ENCODE peak calls at places on chromosomes 11 and 22, in ten cellular contexts. One of them, this sample, is unnamed.

GRCh38 chr11:103359221-103359620 is 250.0 kb downstream of the DYNC2H1 start:
- DNase-seq in brain pericyte: no peak
- DNase-seq in fibroblast of the aortic adventitia: no peak
- DNase-seq in iPS DF 19.7: no peak
- DNase-seq in naive thymus-derived CD4-positive, alpha-beta T cell: no peak
- DNase-seq in stimulated activated CD4-positive, alpha-beta T cell treated with anti-CD3 and anti-CD28 coated beads, Interleukin-4, amount 100 ng/mL, for 48 hours: no peak
- DNase-seq in body of pancreas: no peak
- DNase-seq in SHP77: no peak
- DNase-seq in AML-193: no peak
- DNase-seq in activated CD8-positive, alpha-beta memory T cell treated with anti-CD3 and anti-CD28 coated beads, Interleukin-2, amount 50 U/mL, for 4 hours: no peak
- DNase-seq in this sample: no peak

GRCh38 chr22:49276567-49276966 is 551.1 kb downstream of the BRD1 start:
- DNase-seq in brain pericyte: no peak
- DNase-seq in fibroblast of the aortic adventitia: no peak
- DNase-seq in iPS DF 19.7: no peak
- DNase-seq in naive thymus-derived CD4-positive, alpha-beta T cell: no peak
- DNase-seq in stimulated activated CD4-positive, alpha-beta T cell treated with anti-CD3 and anti-CD28 coated beads, Interleukin-4, amount 100 ng/mL, for 48 hours: no peak
- DNase-seq in body of pancreas: no peak
- DNase-seq in SHP77: peak; percentile 28
- DNase-seq in AML-193: no peak
- DNase-seq in activated CD8-positive, alpha-beta memory T cell treated with anti-CD3 and anti-CD28 coated beads, Interleukin-2, amount 50 U/mL, for 4 hours: no peak
- DNase-seq in this sample: no peak

GRCh38 chr11:116457336-116458007 is 315.3 kb downstream of the BUD13 start:
- DNase-seq in brain pericyte: no peak
- DNase-seq in fibroblast of the aortic adventitia: no peak
- DNase-seq in iPS DF 19.7: no peak
- DNase-seq in naive thymus-derived CD4-positive, alpha-beta T cell: no peak
- DNase-seq in stimulated activated CD4-positive, alpha-beta T cell treated with anti-CD3 and anti-CD28 coated beads, Interleukin-4, amount 100 ng/mL, for 48 hours: no peak
- DNase-seq in body of pancreas: no peak
- DNase-seq in SHP77: no peak
- DNase-seq in AML-193: no peak
- DNase-seq in activated CD8-positive, alpha-beta memory T cell treated with anti-CD3 and anti-CD28 coated beads, Interleukin-2, amount 50 U/mL, for 4 hours: no peak
- DNase-seq in this sample: no peak

GRCh38 chr11:63491614-63492372 is 826 bp upstream of the PLAAT5 start:
- DNase-seq in brain pericyte: no peak
- DNase-seq in fibroblast of the aortic adventitia: peak; percentile 90
- DNase-seq in iPS DF 19.7: no peak
- DNase-seq in naive thymus-derived CD4-positive, alpha-beta T cell: peak; percentile 9
- DNase-seq in stimulated activated CD4-positive, alpha-beta T cell treated with anti-CD3 and anti-CD28 coated beads, Interleukin-4, amount 100 ng/mL, for 48 hours: no peak
- DNase-seq in body of pancreas: peak; percentile 43
- DNase-seq in SHP77: no peak
- DNase-seq in AML-193: no peak
- DNase-seq in activated CD8-positive, alpha-beta memory T cell treated with anti-CD3 and anti-CD28 coated beads, Interleukin-2, amount 50 U/mL, for 4 hours: no peak
- DNase-seq in this sample: no peak

GRCh38 chr22:22855617-22856308 is 31.9 kb upstream of the IGLL5 start:
- DNase-seq in brain pericyte: no peak
- DNase-seq in fibroblast of the aortic adventitia: no peak
- DNase-seq in iPS DF 19.7: no peak
- DNase-seq in naive thymus-derived CD4-positive, alpha-beta T cell: no peak
- DNase-seq in stimulated activated CD4-positive, alpha-beta T cell treated with anti-CD3 and anti-CD28 coated beads, Interleukin-4, amount 100 ng/mL, for 48 hours: no peak
- DNase-seq in body of pancreas: no peak
- DNase-seq in SHP77: no peak
- DNase-seq in AML-193: no peak
- DNase-seq in activated CD8-positive, alpha-beta memory T cell treated with anti-CD3 and anti-CD28 coated beads, Interleukin-2, amount 50 U/mL, for 4 hours: peak; percentile 31
- DNase-seq in this sample: no peak

GRCh38 chr11:63532799-63533475 is 3.7 kb upstream of the PLAAT4 start:
- DNase-seq in brain pericyte: no peak
- DNase-seq in fibroblast of the aortic adventitia: no peak
- DNase-seq in iPS DF 19.7: no peak
- DNase-seq in naive thymus-derived CD4-positive, alpha-beta T cell: no peak
- DNase-seq in stimulated activated CD4-positive, alpha-beta T cell treated with anti-CD3 and anti-CD28 coated beads, Interleukin-4, amount 100 ng/mL, for 48 hours: no peak
- DNase-seq in body of pancreas: no peak
- DNase-seq in SHP77: no peak
- DNase-seq in AML-193: no peak
- DNase-seq in activated CD8-positive, alpha-beta memory T cell treated with anti-CD3 and anti-CD28 coated beads, Interleukin-2, amount 50 U/mL, for 4 hours: no peak
- DNase-seq in this sample: no peak

GRCh38 chr11:129695543-129696308 is 119.9 kb upstream of the TMEM45B start:
- DNase-seq in brain pericyte: no peak
- DNase-seq in fibroblast of the aortic adventitia: peak; percentile 16
- DNase-seq in iPS DF 19.7: no peak
- DNase-seq in naive thymus-derived CD4-positive, alpha-beta T cell: peak; percentile 48
- DNase-seq in stimulated activated CD4-positive, alpha-beta T cell treated with anti-CD3 and anti-CD28 coated beads, Interleukin-4, amount 100 ng/mL, for 48 hours: peak; percentile 65
- DNase-seq in body of pancreas: peak; percentile 77
- DNase-seq in SHP77: peak; percentile 46
- DNase-seq in AML-193: peak; percentile 24
- DNase-seq in activated CD8-positive, alpha-beta memory T cell treated with anti-CD3 and anti-CD28 coated beads, Interleukin-2, amount 50 U/mL, for 4 hours: peak; percentile 72
- DNase-seq in this sample: peak; percentile 56

GRCh38 chr11:1059759-1060158 is 14.9 kb upstream of the MUC2 start:
- DNase-seq in brain pericyte: no peak
- DNase-seq in fibroblast of the aortic adventitia: no peak
- DNase-seq in iPS DF 19.7: no peak
- DNase-seq in naive thymus-derived CD4-positive, alpha-beta T cell: no peak
- DNase-seq in stimulated activated CD4-positive, alpha-beta T cell treated with anti-CD3 and anti-CD28 coated beads, Interleukin-4, amount 100 ng/mL, for 48 hours: no peak
- DNase-seq in body of pancreas: no peak
- DNase-seq in SHP77: no peak
- DNase-seq in AML-193: no peak
- DNase-seq in activated CD8-positive, alpha-beta memory T cell treated with anti-CD3 and anti-CD28 coated beads, Interleukin-2, amount 50 U/mL, for 4 hours: no peak
- DNase-seq in this sample: no peak

GRCh38 chr22:46454910-46455269 is 82.5 kb downstream of the CELSR1 start:
- DNase-seq in brain pericyte: no peak
- DNase-seq in fibroblast of the aortic adventitia: no peak
- DNase-seq in iPS DF 19.7: no peak
- DNase-seq in naive thymus-derived CD4-positive, alpha-beta T cell: no peak
- DNase-seq in stimulated activated CD4-positive, alpha-beta T cell treated with anti-CD3 and anti-CD28 coated beads, Interleukin-4, amount 100 ng/mL, for 48 hours: no peak
- DNase-seq in body of pancreas: no peak
- DNase-seq in SHP77: no peak
- DNase-seq in AML-193: no peak
- DNase-seq in activated CD8-positive, alpha-beta memory T cell treated with anti-CD3 and anti-CD28 coated beads, Interleukin-2, amount 50 U/mL, for 4 hours: no peak
- DNase-seq in this sample: no peak

GRCh38 chr11:61602775-61603569 is 22.1 kb upstream of the SYT7 start:
- DNase-seq in brain pericyte: no peak
- DNase-seq in fibroblast of the aortic adventitia: peak; percentile 98
- DNase-seq in iPS DF 19.7: no peak
- DNase-seq in naive thymus-derived CD4-positive, alpha-beta T cell: no peak
- DNase-seq in stimulated activated CD4-positive, alpha-beta T cell treated with anti-CD3 and anti-CD28 coated beads, Interleukin-4, amount 100 ng/mL, for 48 hours: no peak
- DNase-seq in body of pancreas: peak; percentile 76
- DNase-seq in SHP77: peak; percentile 68
- DNase-seq in AML-193: no peak
- DNase-seq in activated CD8-positive, alpha-beta memory T cell treated with anti-CD3 and anti-CD28 coated beads, Interleukin-2, amount 50 U/mL, for 4 hours: no peak
- DNase-seq in this sample: no peak

GRCh38 chr11:47941907-47942558 is 38.3 kb upstream of the PTPRJ start:
- DNase-seq in brain pericyte: no peak
- DNase-seq in fibroblast of the aortic adventitia: no peak
- DNase-seq in iPS DF 19.7: no peak
- DNase-seq in naive thymus-derived CD4-positive, alpha-beta T cell: no peak
- DNase-seq in stimulated activated CD4-positive, alpha-beta T cell treated with anti-CD3 and anti-CD28 coated beads, Interleukin-4, amount 100 ng/mL, for 48 hours: no peak
- DNase-seq in body of pancreas: no peak
- DNase-seq in SHP77: no peak
- DNase-seq in AML-193: peak; percentile 38
- DNase-seq in activated CD8-positive, alpha-beta memory T cell treated with anti-CD3 and anti-CD28 coated beads, Interleukin-2, amount 50 U/mL, for 4 hours: no peak
- DNase-seq in this sample: no peak

GRCh38 chr11:31926816-31927528 is 115.8 kb upstream of the PAX6 start:
- DNase-seq in brain pericyte: no peak
- DNase-seq in fibroblast of the aortic adventitia: no peak
- DNase-seq in iPS DF 19.7: no peak
- DNase-seq in naive thymus-derived CD4-positive, alpha-beta T cell: no peak
- DNase-seq in stimulated activated CD4-positive, alpha-beta T cell treated with anti-CD3 and anti-CD28 coated beads, Interleukin-4, amount 100 ng/mL, for 48 hours: no peak
- DNase-seq in body of pancreas: no peak
- DNase-seq in SHP77: no peak
- DNase-seq in AML-193: no peak
- DNase-seq in activated CD8-positive, alpha-beta memory T cell treated with anti-CD3 and anti-CD28 coated beads, Interleukin-2, amount 50 U/mL, for 4 hours: no peak
- DNase-seq in this sample: no peak

GRCh38 chr11:46693597-46694012 is 6.8 kb downstream of the ARHGAP1 start:
- DNase-seq in brain pericyte: no peak
- DNase-seq in fibroblast of the aortic adventitia: peak; percentile 75
- DNase-seq in iPS DF 19.7: no peak
- DNase-seq in naive thymus-derived CD4-positive, alpha-beta T cell: no peak
- DNase-seq in stimulated activated CD4-positive, alpha-beta T cell treated with anti-CD3 and anti-CD28 coated beads, Interleukin-4, amount 100 ng/mL, for 48 hours: no peak
- DNase-seq in body of pancreas: no peak
- DNase-seq in SHP77: no peak
- DNase-seq in AML-193: no peak
- DNase-seq in activated CD8-positive, alpha-beta memory T cell treated with anti-CD3 and anti-CD28 coated beads, Interleukin-2, amount 50 U/mL, for 4 hours: no peak
- DNase-seq in this sample: no peak

GRCh38 chr11:70544774-70545625 is 146.7 kb downstream of the CTTN start:
- DNase-seq in brain pericyte: no peak
- DNase-seq in fibroblast of the aortic adventitia: no peak
- DNase-seq in iPS DF 19.7: no peak
- DNase-seq in naive thymus-derived CD4-positive, alpha-beta T cell: no peak
- DNase-seq in stimulated activated CD4-positive, alpha-beta T cell treated with anti-CD3 and anti-CD28 coated beads, Interleukin-4, amount 100 ng/mL, for 48 hours: no peak
- DNase-seq in body of pancreas: no peak
- DNase-seq in SHP77: no peak
- DNase-seq in AML-193: no peak
- DNase-seq in activated CD8-positive, alpha-beta memory T cell treated with anti-CD3 and anti-CD28 coated beads, Interleukin-2, amount 50 U/mL, for 4 hours: no peak
- DNase-seq in this sample: no peak

GRCh38 chr11:10522921-10523320 is 18.1 kb downstream of the RNF141 start:
- DNase-seq in brain pericyte: no peak
- DNase-seq in fibroblast of the aortic adventitia: peak; percentile 13
- DNase-seq in iPS DF 19.7: no peak
- DNase-seq in naive thymus-derived CD4-positive, alpha-beta T cell: no peak
- DNase-seq in stimulated activated CD4-positive, alpha-beta T cell treated with anti-CD3 and anti-CD28 coated beads, Interleukin-4, amount 100 ng/mL, for 48 hours: no peak
- DNase-seq in body of pancreas: no peak
- DNase-seq in SHP77: no peak
- DNase-seq in AML-193: no peak
- DNase-seq in activated CD8-positive, alpha-beta memory T cell treated with anti-CD3 and anti-CD28 coated beads, Interleukin-2, amount 50 U/mL, for 4 hours: no peak
- DNase-seq in this sample: no peak

GRCh38 chr11:59221438-59221837 is 8.7 kb upstream of the MPEG1 start:
- DNase-seq in brain pericyte: no peak
- DNase-seq in fibroblast of the aortic adventitia: peak; percentile 70
- DNase-seq in iPS DF 19.7: no peak
- DNase-seq in naive thymus-derived CD4-positive, alpha-beta T cell: no peak
- DNase-seq in stimulated activated CD4-positive, alpha-beta T cell treated with anti-CD3 and anti-CD28 coated beads, Interleukin-4, amount 100 ng/mL, for 48 hours: no peak
- DNase-seq in body of pancreas: no peak
- DNase-seq in SHP77: no peak
- DNase-seq in AML-193: no peak
- DNase-seq in activated CD8-positive, alpha-beta memory T cell treated with anti-CD3 and anti-CD28 coated beads, Interleukin-2, amount 50 U/mL, for 4 hours: no peak
- DNase-seq in this sample: no peak

GRCh38 chr11:131665344-131665968 is 295.0 kb downstream of the NTM start:
- DNase-seq in brain pericyte: no peak
- DNase-seq in fibroblast of the aortic adventitia: no peak
- DNase-seq in iPS DF 19.7: no peak
- DNase-seq in naive thymus-derived CD4-positive, alpha-beta T cell: no peak
- DNase-seq in stimulated activated CD4-positive, alpha-beta T cell treated with anti-CD3 and anti-CD28 coated beads, Interleukin-4, amount 100 ng/mL, for 48 hours: no peak
- DNase-seq in body of pancreas: no peak
- DNase-seq in SHP77: no peak
- DNase-seq in AML-193: no peak
- DNase-seq in activated CD8-positive, alpha-beta memory T cell treated with anti-CD3 and anti-CD28 coated beads, Interleukin-2, amount 50 U/mL, for 4 hours: no peak
- DNase-seq in this sample: no peak

GRCh38 chr11:28139848-28140415 is 31.7 kb downstream of the METTL15 start:
- DNase-seq in brain pericyte: no peak
- DNase-seq in fibroblast of the aortic adventitia: no peak
- DNase-seq in iPS DF 19.7: no peak
- DNase-seq in naive thymus-derived CD4-positive, alpha-beta T cell: no peak
- DNase-seq in stimulated activated CD4-positive, alpha-beta T cell treated with anti-CD3 and anti-CD28 coated beads, Interleukin-4, amount 100 ng/mL, for 48 hours: no peak
- DNase-seq in body of pancreas: no peak
- DNase-seq in SHP77: no peak
- DNase-seq in AML-193: no peak
- DNase-seq in activated CD8-positive, alpha-beta memory T cell treated with anti-CD3 and anti-CD28 coated beads, Interleukin-2, amount 50 U/mL, for 4 hours: no peak
- DNase-seq in this sample: no peak

This sample was measured in NCI-H774.